ENCODE peak calls at places on chromosomes 16 and 17, in five cellular contexts. W, C, Q, R and N are unnamed samples.

GRCh38 chr17:63479495-63480184 is 2.8 kb downstream of the ACE start:
- ATAC-seq in W (no peak), C (no peak), Q (no peak), R (no peak), N (no peak)

GRCh38 chr17:59004338-59005111 is 102.2 kb downstream of the TRIM37 start:
- ATAC-seq in W (peak), C (peak), Q (peak), R (peak), N (no peak)

GRCh38 chr17:42240201-42240600 is 36.0 kb downstream of the STAT5B start:
- ATAC-seq in W (no peak), C (no peak), Q (no peak), R (no peak), N (no peak)

GRCh38 chr17:80636356-80637285 is 92.0 kb downstream of the RPTOR start:
- ATAC-seq in W (no peak), C (no peak), Q (no peak), R (no peak), N (no peak)

GRCh38 chr17:38606646-38607611 is 1.2 kb upstream of the SRCIN1 start:
- ATAC-seq in W (no peak), C (no peak), Q (no peak), R (no peak), N (no peak)

GRCh38 chr16:69471121-69471520 is 46.7 kb downstream of the CYB5B start:
- ATAC-seq in W (no peak), C (peak), Q (peak), R (peak), N (no peak)

GRCh38 chr17:44767493-44767892 is 8.7 kb downstream of the ADAM11 start:
- ATAC-seq in W (no peak), C (peak), Q (no peak), R (peak), N (no peak)

GRCh38 chr16:14420721-14421488 is 209.2 kb downstream of the PARN start:
- ATAC-seq in W (peak), C (peak), Q (peak), R (no peak), N (no peak)

GRCh38 chr17:41717408-41718286 is 5.5 kb downstream of the GAST start:
- ATAC-seq in W (no peak), C (peak), Q (no peak), R (no peak), N (no peak)

GRCh38 chr17:3003401-3004149 is 59.8 kb downstream of the OR1D5 start:
- ATAC-seq in W (peak), C (no peak), Q (no peak), R (peak), N (peak)

GRCh38 chr17:32992360-32993033 is 850 bp downstream of the SPACA3 start:
- ATAC-seq in W (no peak), C (peak), Q (no peak), R (peak), N (no peak)

GRCh38 chr17:4607773-4608187 is 23.5 kb downstream of the SMTNL2 start:
- ATAC-seq in W (no peak), C (no peak), Q (no peak), R (no peak), N (peak)

GRCh38 chr17:151886-152859 is 14.8 kb downstream of the SCGB1C2 start:
- ATAC-seq in W (no peak), C (no peak), Q (no peak), R (no peak), N (no peak)

GRCh38 chr17:82898976-82899514 is 59.2 kb upstream of the ZNF750 start:
- ATAC-seq in W (peak), C (no peak), Q (peak), R (no peak), N (no peak)

GRCh38 chr17:64329571-64329970 is 61.1 kb downstream of the PECAM1 start:
- ATAC-seq in W (no peak), C (no peak), Q (no peak), R (no peak), N (no peak)

GRCh38 chr17:75110307-75110937 is 653 bp downstream of the ARMC7 start:
- ATAC-seq in W (no peak), C (peak), Q (peak), R (no peak), N (no peak)

GRCh38 chr17:80289631-80290030 is 29.0 kb downstream of the RNF213 start:
- ATAC-seq in W (no peak), C (no peak), Q (no peak), R (no peak), N (no peak)

GRCh38 chr17:27519550-27519949 is 63.3 kb downstream of the KSR1 start:
- ATAC-seq in W (no peak), C (peak), Q (no peak), R (peak), N (no peak)

GRCh38 chr17:32281011-32281451 is 15.4 kb downstream of the RHBDL3 start:
- ATAC-seq in W (no peak), C (no peak), Q (no peak), R (no peak), N (no peak)

GRCh38 chr16:73082608-73083007 is 34.7 kb upstream of the ZFHX3 start:
- ATAC-seq in W (no peak), C (no peak), Q (no peak), R (peak), N (peak)

GRCh38 chr17:9003355-9004131 is 17.8 kb upstream of the NTN1 start:
- ATAC-seq in W (no peak), C (no peak), Q (no peak), R (no peak), N (peak)

GRCh38 chr17:42051013-42051400 is 606 bp upstream of the C17orf113 start:
- ATAC-seq in W (no peak), C (no peak), Q (no peak), R (no peak), N (no peak)

GRCh38 chr16:12210925-12211869 is 234.7 kb downstream of the SNX29 start:
- ATAC-seq in W (no peak), C (no peak), Q (peak), R (no peak), N (no peak)

GRCh38 chr17:7744416-7744815 is 26.9 kb downstream of the DNAH2 start:
- ATAC-seq in W (peak), C (no peak), Q (no peak), R (no peak), N (no peak)

GRCh38 chr17:21168555-21168865 is 41.7 kb downstream of the DHRS7B start:
- ATAC-seq in W (no peak), C (no peak), Q (no peak), R (no peak), N (no peak)

GRCh38 chr17:17698869-17699351 is 17.7 kb downstream of the RAI1 start:
- ATAC-seq in W (peak), C (no peak), Q (no peak), R (no peak), N (no peak)

GRCh38 chr17:65553009-65553645 is 8.3 kb downstream of the AXIN2 start:
- ATAC-seq in W (no peak), C (no peak), Q (no peak), R (peak), N (no peak)

GRCh38 chr17:77509089-77509488 is 368.3 kb downstream of the SEC14L1 start:
- ATAC-seq in W (no peak), C (no peak), Q (no peak), R (no peak), N (no peak)

GRCh38 chr17:77507116-77507885 is 366.5 kb downstream of the SEC14L1 start:
- ATAC-seq in W (no peak), C (peak), Q (peak), R (no peak), N (no peak)

GRCh38 chr17:77509599-77509998 is 368.8 kb downstream of the SEC14L1 start:
- ATAC-seq in W (no peak), C (no peak), Q (no peak), R (no peak), N (no peak)

GRCh38 chr17:77506371-77506991 is 365.7 kb downstream of the SEC14L1 start:
- ATAC-seq in W (no peak), C (no peak), Q (peak), R (no peak), N (no peak)

GRCh38 chr17:77508047-77508715 is 367.4 kb downstream of the SEC14L1 start:
- ATAC-seq in W (no peak), C (no peak), Q (no peak), R (no peak), N (no peak)
- TF ChIP-seq EP300 in W (no peak), C (no peak), Q (no peak), R (no peak), N (no peak)

GRCh38 chr16:56608043-56608875 is at the start of gene MT2A:
- ATAC-seq in W (peak), C (peak), Q (peak), R (peak), N (peak)

GRCh38 chr16:56610609-56611111 is 2.3 kb downstream of the MT2A start:
- ATAC-seq in W (no peak), C (no peak), Q (no peak), R (peak), N (no peak)

GRCh38 chr16:56610017-56610608 is 1.7 kb downstream of the MT2A start:
- ATAC-seq in W (no peak), C (no peak), Q (no peak), R (peak), N (no peak)

GRCh38 chr16:56608876-56609462 is 585 bp downstream of the MT2A start:
- ATAC-seq in W (no peak), C (no peak), Q (no peak), R (peak), N (no peak)

GRCh38 chr16:56609463-56609921 is 1.1 kb downstream of the MT2A start:
- ATAC-seq in W (peak), C (peak), Q (peak), R (peak), N (no peak)
- TF ChIP-seq POLR2AphosphoS5 in W (peak), C (no peak), Q (peak), R (peak), N (peak)

GRCh38 chr16:8796469-8797363 is 723 bp downstream of the TMEM186 start:
- ATAC-seq in W (no peak), C (no peak), Q (peak), R (no peak), N (peak)

GRCh38 chr16:8798174-8798527 is 512 bp downstream of the PMM2 start:
- ATAC-seq in W (no peak), C (peak), Q (peak), R (peak), N (no peak)

GRCh38 chr16:8798535-8799157 is 1.0 kb downstream of the PMM2 start:
- ATAC-seq in W (no peak), C (peak), Q (peak), R (peak), N (no peak)

GRCh38 chr16:8795818-8796217 is 1.6 kb downstream of the TMEM186 start:
- ATAC-seq in W (no peak), C (no peak), Q (no peak), R (no peak), N (no peak)

GRCh38 chr16:8797364-8798173 is at the start of the genes PMM2 and TMEM186:
- ATAC-seq in W (peak), C (peak), Q (peak), R (peak), N (peak)
- TF ChIP-seq POLR2A in W (peak), C (peak), Q (peak), R (peak), N (peak)

GRCh38 chr16:83953796-83954576 is 946 bp downstream of the OSGIN1 start:
- ATAC-seq in W (peak), C (peak), Q (peak), R (peak), N (no peak)

GRCh38 chr16:83954577-83955016 is 1.6 kb downstream of the OSGIN1 start:
- ATAC-seq in W (peak), C (peak), Q (peak), R (no peak), N (no peak)

GRCh38 chr16:83952587-83952939 is 477 bp upstream of the OSGIN1 start:
- ATAC-seq in W (peak), C (no peak), Q (peak), R (no peak), N (peak)

GRCh38 chr16:83951544-83951943 is 1.5 kb upstream of the OSGIN1 start:
- ATAC-seq in W (no peak), C (no peak), Q (no peak), R (no peak), N (no peak)

DNA sequence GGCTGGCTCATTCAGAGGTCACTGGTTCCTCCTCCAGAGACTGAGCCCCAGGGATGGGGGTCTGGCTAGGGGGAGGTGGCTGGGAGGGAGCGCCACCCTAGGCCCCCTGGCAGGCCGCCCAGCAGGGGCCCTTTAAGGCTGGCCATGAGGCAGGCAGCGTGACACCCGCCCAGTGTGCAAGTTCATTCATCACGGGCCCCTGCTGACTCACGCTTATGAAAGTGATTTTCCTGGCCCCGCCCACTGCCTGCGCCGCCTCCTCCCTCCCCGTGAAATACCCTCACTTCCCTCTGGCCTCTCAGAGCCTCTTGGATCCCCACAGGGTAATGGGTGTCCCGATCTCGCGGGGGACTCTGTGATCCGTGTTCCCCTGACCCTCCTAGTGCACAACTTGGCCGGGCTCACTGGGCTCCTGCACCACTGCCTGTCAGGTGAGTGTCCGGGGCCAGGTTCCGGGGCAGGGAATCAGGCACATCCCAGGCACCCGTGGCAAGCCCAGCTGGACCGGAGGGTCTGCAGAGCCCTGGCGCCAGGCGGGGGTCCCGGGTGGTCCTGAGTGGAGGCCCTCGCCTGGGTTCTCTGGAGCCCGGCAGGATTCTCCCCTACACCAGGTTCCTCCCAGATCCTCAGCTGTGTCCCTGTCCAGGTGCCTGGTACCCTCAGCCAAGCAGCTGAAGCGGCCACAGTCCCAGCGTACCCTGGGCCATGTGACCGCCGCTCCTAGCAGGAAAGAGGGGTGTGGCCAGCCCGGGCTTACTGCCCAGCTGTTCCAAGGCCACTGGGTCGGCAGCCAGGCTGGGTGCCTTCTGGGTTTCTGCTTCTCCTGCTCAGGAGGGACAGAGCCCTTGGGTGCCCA is at the start of gene OSGIN1:
- ATAC-seq in W (peak), C (peak), Q (peak), R (peak), N (peak)
- TF ChIP-seq EP300 in W (no peak), C (peak), Q (peak), R (no peak), N (no peak)

GRCh38 chr17:19729900-19730299 is 13.5 kb upstream of the SLC47A2 start:
- ATAC-seq in W (no peak), C (no peak), Q (no peak), R (no peak), N (no peak)

GRCh38 chr17:19728114-19728495 is 11.7 kb upstream of the SLC47A2 start:
- ATAC-seq in W (peak), C (no peak), Q (peak), R (no peak), N (peak)

GRCh38 chr17:19726615-19727376 is 10.4 kb upstream of the SLC47A2 start:
- ATAC-seq in W (no peak), C (no peak), Q (no peak), R (no peak), N (peak)

GRCh38 chr17:19725486-19725885 is 9.1 kb upstream of the SLC47A2 start:
- ATAC-seq in W (no peak), C (no peak), Q (no peak), R (no peak), N (no peak)

GRCh38 chr17:19727466-19728113 is 11.2 kb upstream of the SLC47A2 start:
- ATAC-seq in W (peak), C (no peak), Q (peak), R (no peak), N (peak)
- TF ChIP-seq POLR2AphosphoS5 in W (peak), C (no peak), Q (no peak), R (no peak), N (peak)